ENCODE peak calls at places on chromosomes 11 and 22, in eight cellular contexts. O is OCI-LY7, X is A549, I is neural progenitor cell, S is SK-N-MC, P is mesendoderm, N is IMR-90, B is ovary. A is an unnamed sample.
A peak's percentile ranks its signal among the peaks of the same experiment; 100 is the strongest.

GRCh38 chr11:125433454-125434121 is 62.5 kb downstream of the FEZ1 start:
- DNase-seq in S (no peak), X (peak; percentile 45), P (peak; percentile 88), O (peak; percentile 39), B (peak; percentile 56), I (peak; percentile 77), N (peak; percentile 66), A (peak; percentile 82)

GRCh38 chr22:49372111-49372529 is 455.6 kb downstream of the BRD1 start:
- DNase-seq in O (no peak), I (no peak), N (no peak), P (no peak), S (no peak), B (no peak), X (no peak), A (no peak)

GRCh38 chr11:266676-267439 is 11.3 kb upstream of the NLRP6 start:
- DNase-seq in P (peak; percentile 7), N (no peak), B (no peak), S (no peak), I (no peak), O (peak; percentile 53), X (no peak), A (peak; percentile 80)

GRCh38 chr11:34243620-34244493 is 114.0 kb downstream of the ABTB2 start:
- DNase-seq in P (peak; percentile 86), I (no peak), X (peak; percentile 94), S (no peak), O (no peak), N (peak; percentile 77), B (no peak), A (no peak)

GRCh38 chr11:21037836-21038235 is 368.4 kb downstream of the NELL1 start:
- DNase-seq in S (no peak), P (no peak), X (no peak), O (no peak), N (no peak), I (no peak), B (no peak), A (no peak)

GRCh38 chr22:45934659-45935341 is 42.2 kb downstream of the WNT7B start:
- DNase-seq in S (no peak), B (peak; percentile 46), X (peak; percentile 85), I (no peak), P (no peak), N (peak; percentile 91), O (no peak), A (no peak)

GRCh38 chr22:35154937-35155387 is 89.0 kb downstream of the ISX start:
- DNase-seq in S (no peak), B (peak; percentile 38), X (peak; percentile 20), I (peak; percentile 85), N (peak; percentile 35), O (peak; percentile 36), P (peak; percentile 95), A (peak; percentile 79)

GRCh38 chr22:25966448-25966913 is 202.8 kb upstream of the SEZ6L start:
- DNase-seq in P (peak; percentile 81), O (no peak), N (no peak), X (no peak), I (peak; percentile 41), B (no peak), S (no peak), A (no peak)

GRCh38 chr11:64501500-64502427 is 89.3 kb upstream of the SLC22A12 start:
- DNase-seq in S (no peak), X (no peak), N (no peak), B (no peak), O (no peak), P (no peak), I (no peak), A (no peak)

GRCh38 chr11:102186836-102187235 is 76.6 kb downstream of the YAP1 start:
- DNase-seq in X (no peak), S (no peak), P (no peak), O (no peak), B (no peak), N (no peak), I (peak; percentile 81), A (peak; percentile 39)

GRCh38 chr11:88631497-88631896 is 294.0 kb upstream of the CTSC start:
- DNase-seq in I (peak; percentile 41), S (no peak), N (peak; percentile 51), P (peak; percentile 70), B (no peak), O (no peak), X (no peak), A (peak; percentile 5)

GRCh38 chr11:131409307-131409706 is 38.9 kb downstream of the NTM start:
- DNase-seq in X (no peak), S (no peak), I (no peak), O (no peak), N (no peak), P (peak; percentile 21), B (no peak), A (no peak)

GRCh38 chr11:95142431-95142830 is 52.8 kb downstream of the ENDOD1 start:
- DNase-seq in N (no peak), X (no peak), S (no peak), B (no peak), P (no peak), O (no peak), I (no peak), A (no peak)

GRCh38 chr11:111426615-111427014 is 47.5 kb upstream of the POU2AF1 start:
- DNase-seq in S (no peak), O (no peak), P (no peak), N (no peak), B (no peak), X (no peak), I (no peak), A (no peak)

GRCh38 chr11:130645164-130645859 is 196.9 kb downstream of the ADAMTS15 start:
- DNase-seq in S (no peak), X (no peak), I (no peak), O (no peak), N (no peak), B (no peak), P (no peak), A (no peak)

GRCh38 chr11:31806186-31806943 is 4.8 kb downstream of the PAX6 start:
- DNase-seq in I (peak; percentile 45), N (no peak), S (no peak), X (no peak), O (no peak), P (peak; percentile 13), B (no peak), A (no peak)

GRCh38 chr11:29200776-29201574 is 815.9 kb downstream of the KCNA4 start:
- DNase-seq in B (no peak), S (no peak), I (no peak), O (no peak), P (no peak), N (no peak), X (no peak), A (no peak)

GRCh38 chr11:113817162-113817561 is 37.6 kb downstream of the CLDN25 start:
- DNase-seq in S (no peak), N (peak; percentile 51), I (no peak), B (no peak), X (no peak), P (no peak), O (no peak), A (no peak)

GRCh38 chr11:122082203-122082602 is 33.8 kb downstream of the BLID start:
- DNase-seq in B (no peak), O (no peak), I (no peak), S (no peak), X (no peak), N (peak; percentile 46), P (no peak), A (no peak)

GRCh38 chr11:65555693-65556231 is 2.4 kb downstream of the LTBP3 start:
- DNase-seq in S (no peak), I (no peak), O (no peak), N (peak; percentile 88), B (peak; percentile 48), P (peak; percentile 48), X (peak; percentile 67), A (no peak)
- H3K4me3 ChIP-seq in S (no peak overlapping the region), I (no peak overlapping the region), O (no peak overlapping the region), N (no peak overlapping the region), B (no peak overlapping the region), P (no peak overlapping the region), X (peak overlapping the region; percentile 62), A (no peak overlapping the region)

GRCh38 chr22:36701941-36702640 is 1.5 kb downstream of the CACNG2 start:
- DNase-seq in B (no peak), X (no peak), P (no peak), N (no peak), I (no peak), O (no peak), S (no peak), A (no peak)

GRCh38 chr22:36701166-36701713 is 2.3 kb downstream of the CACNG2 start:
- DNase-seq in X (no peak), O (no peak), P (no peak), N (no peak), S (no peak), B (no peak), I (no peak), A (no peak)

GRCh38 chr22:36702832-36703210 is 731 bp downstream of the CACNG2 start:
- DNase-seq in P (peak; percentile 3), X (peak; percentile 6), N (no peak), O (no peak), S (no peak), I (no peak), B (no peak), A (peak; percentile 67)
- H3K4me3 ChIP-seq in P (no peak overlapping the region), X (peak overlapping the region; percentile 32), N (no peak overlapping the region), O (no peak overlapping the region), S (no peak overlapping the region), I (peak overlapping the region; percentile 52), B (no peak overlapping the region), A (peak overlapping the region; percentile 45)

DNA sequence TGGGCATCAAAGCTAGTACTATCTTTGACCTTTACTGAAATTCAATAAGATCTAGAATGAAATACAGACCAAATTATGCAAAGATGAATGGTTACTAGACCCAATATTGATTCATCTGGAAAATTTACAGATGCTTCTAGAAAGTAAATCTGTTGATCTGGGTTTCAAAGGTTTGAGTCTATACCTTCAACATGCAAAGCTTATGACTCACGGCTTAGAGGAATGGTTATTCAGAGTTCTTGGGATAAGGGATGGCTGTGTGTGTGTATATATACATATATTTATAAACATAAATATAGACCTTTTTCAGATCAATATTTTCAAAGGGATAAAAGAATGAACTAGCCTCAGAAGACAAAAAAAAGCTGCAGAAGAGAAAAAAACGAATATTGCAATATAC is 1.3 kb downstream of the SPTY2D1 start:
- DNase-seq in X (no peak), N (peak; percentile 6), O (no peak), I (no peak), S (no peak), P (no peak), B (no peak), A (no peak)
- H3K4me3 ChIP-seq in X (peak overlapping the region; percentile 74), N (peak overlapping the region; percentile 60), O (peak overlapping the region; percentile 90), I (peak overlapping the region; percentile 96), S (peak overlapping the region; percentile 99), P (no peak overlapping the region), B (no peak overlapping the region), A (no peak overlapping the region)

GRCh38 chr11:22341582-22341919 is 3.4 kb downstream of the SLC17A6 start:
- DNase-seq in X (no peak), S (no peak), B (no peak), O (no peak), P (no peak), I (peak; percentile 26), N (no peak), A (no peak)

GRCh38 chr11:22342599-22343138 is 4.5 kb downstream of the SLC17A6 start:
- DNase-seq in X (no peak), P (no peak), S (no peak), N (no peak), O (no peak), B (no peak), I (peak; percentile 14), A (peak; percentile 12)

GRCh38 chr11:22346283-22346682 is 8.1 kb downstream of the SLC17A6 start:
- DNase-seq in N (no peak), I (no peak), X (no peak), O (no peak), B (no peak), P (no peak), S (no peak), A (peak; percentile 25)

GRCh38 chr11:22340803-22341581 is 2.8 kb downstream of the SLC17A6 start:
- DNase-seq in N (no peak), X (no peak), B (no peak), I (peak; percentile 41), P (peak; percentile 42), O (no peak), S (no peak), A (peak; percentile 49)

GRCh38 chr11:22343411-22344032 is 5.3 kb downstream of the SLC17A6 start:
- DNase-seq in B (no peak), N (no peak), P (peak; percentile 62), S (no peak), X (no peak), O (no peak), I (peak; percentile 46), A (peak; percentile 52)
- H3K4me3 ChIP-seq in B (no peak overlapping the region), N (no peak overlapping the region), P (peak overlapping the region; percentile 23), S (no peak overlapping the region), X (no peak overlapping the region), O (no peak overlapping the region), I (peak overlapping the region; percentile 46), A (peak overlapping the region; percentile 53)